ENCODE peak calls at places on chromosomes 6 and 20, in nine cellular contexts. X, L, A, M, B, W, R, E and O are unnamed samples. For H3K36me3 and H3K4me1, the result is how much of the 10 kb centered on the place peaks cover.

GRCh38 chr20:16385462-16385861 is 187.8 kb downstream of the KIF16B start:
- DNase-seq in A (no peak), R (no peak), L (no peak), E (peak), X (no peak), M (no peak), W (no peak), B (no peak), O (no peak)

GRCh38 chr6:143773503-143773902 is 69.6 kb upstream of the LTV1 start:
- DNase-seq in R (no peak), X (no peak), M (no peak), B (no peak), E (no peak), A (no peak), L (no peak), W (no peak), O (no peak)

GRCh38 chr6:56551409-56552120 is 91.1 kb downstream of the DST start:
- DNase-seq in W (no peak), R (no peak), M (no peak), X (no peak), B (no peak), L (no peak), A (no peak), E (no peak), O (no peak)

GRCh38 chr6:63272397-63272796 is 47.4 kb downstream of the LGSN start:
- DNase-seq in W (no peak), M (peak), E (peak), L (no peak), A (peak), X (peak), B (no peak), R (no peak), O (no peak)

GRCh38 chr6:11236351-11236750 is 3.9 kb upstream of the NEDD9 start:
- DNase-seq in M (no peak), W (no peak), A (no peak), L (no peak), X (no peak), R (no peak), E (peak), B (no peak), O (no peak)

GRCh38 chr6:70221025-70221714 is 81.7 kb downstream of the COL9A1 start:
- DNase-seq in E (peak), R (no peak), W (peak), M (peak), L (no peak), X (peak), A (peak), B (no peak), O (peak)

GRCh38 chr6:121436172-121436965 is 923 bp downstream of the GJA1 start:
- DNase-seq in L (no peak), B (no peak), E (peak), M (peak), W (no peak), X (no peak), A (no peak), R (no peak), O (no peak)

GRCh38 chr6:157994126-157994795 is 12.6 kb downstream of the SYNJ2 start:
- DNase-seq in M (no peak), L (no peak), A (no peak), E (no peak), X (no peak), W (no peak), R (no peak), B (no peak), O (no peak)

GRCh38 chr6:33740204-33740608 is 6.5 kb downstream of the IP6K3 start:
- DNase-seq in B (no peak), E (no peak), A (no peak), L (no peak), X (no peak), R (no peak), M (no peak), W (no peak), O (no peak)

GRCh38 chr20:57558614-57559285 is 2.2 kb upstream of the PCK1 start:
- DNase-seq in M (no peak), B (no peak), E (no peak), W (no peak), L (no peak), X (no peak), A (no peak), R (peak), O (no peak)

GRCh38 chr6:35725081-35725708 is 11.6 kb upstream of the ARMC12 start:
- DNase-seq in A (no peak), M (no peak), B (no peak), X (peak), E (no peak), R (peak), W (no peak), L (no peak), O (no peak)

GRCh38 chr6:44161997-44162338 is 3.3 kb downstream of the CAPN11 start:
- DNase-seq in X (no peak), M (no peak), B (no peak), E (no peak), R (no peak), L (no peak), W (no peak), A (peak), O (no peak)

GRCh38 chr6:134937426-134937825 is 12.5 kb downstream of the ALDH8A1 start:
- DNase-seq in R (no peak), W (no peak), L (no peak), B (no peak), A (peak), E (no peak), M (no peak), X (peak), O (no peak)

GRCh38 chr6:40923860-40924259 is 115.2 kb downstream of the UNC5CL start:
- DNase-seq in B (no peak), E (no peak), R (no peak), W (no peak), A (no peak), M (no peak), L (no peak), X (no peak), O (no peak)
- H3K4me3 ChIP-seq in B (no peak), E (no peak), R (no peak), W (no peak), A (no peak), M (no peak), L (no peak), X (no peak), O (no peak)

GRCh38 chr20:25509084-25509483 is 76.2 kb downstream of the NINL start:
- DNase-seq in B (no peak), E (no peak), X (no peak), R (no peak), M (no peak), L (no peak), W (no peak), A (no peak), O (no peak)

GRCh38 chr20:25510721-25511120 is 74.6 kb downstream of the NINL start:
- DNase-seq in B (no peak), R (no peak), M (no peak), X (no peak), E (no peak), W (no peak), A (no peak), L (no peak), O (no peak)

GRCh38 chr20:25510202-25510601 is 75.1 kb downstream of the NINL start:
- DNase-seq in X (no peak), E (no peak), L (no peak), R (no peak), M (no peak), W (no peak), A (no peak), B (no peak), O (no peak)

GRCh38 chr20:25507385-25508082 is 77.8 kb downstream of the NINL start:
- DNase-seq in B (no peak), L (no peak), W (no peak), M (no peak), R (no peak), A (no peak), E (no peak), X (no peak), O (no peak)

DNA sequence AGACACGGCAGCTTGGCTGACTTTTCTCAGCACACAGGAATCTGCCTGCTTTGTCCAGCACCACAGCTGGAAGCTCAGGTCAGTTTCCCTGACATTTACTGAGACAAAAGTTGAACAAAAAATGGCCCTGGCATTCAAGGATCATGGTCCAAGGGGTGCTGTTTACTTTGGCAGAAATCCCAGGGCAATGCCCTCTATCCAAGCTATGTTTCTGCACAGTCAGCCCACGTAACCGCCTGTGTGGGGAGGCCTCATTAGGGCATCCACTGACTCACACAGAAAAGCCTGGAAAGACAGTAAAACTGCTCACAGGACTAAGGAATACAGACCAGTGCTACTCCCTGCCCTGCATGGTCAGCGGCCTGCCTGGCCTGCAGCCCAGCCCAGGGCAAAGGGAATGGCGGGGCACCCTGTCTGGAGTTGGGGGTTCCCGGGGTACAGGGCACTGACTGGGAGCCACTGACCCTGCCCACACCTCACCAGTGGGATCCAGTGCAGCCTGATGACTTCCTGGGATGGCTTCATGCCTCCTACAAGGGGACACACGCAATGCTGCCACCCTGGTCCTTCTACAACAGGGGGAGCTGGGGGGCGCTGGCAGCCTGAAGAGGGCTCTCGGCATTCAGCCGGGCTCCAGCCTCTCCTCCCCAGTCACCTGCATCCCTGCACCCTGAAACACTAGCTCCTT is 77.1 kb downstream of the NINL start:
- DNase-seq in B (peak), X (no peak), R (no peak), A (peak), M (no peak), E (no peak), L (peak), W (peak), O (no peak)
- H3K36me3 ChIP-seq in B (half or more), X (under half), R (under half), A (half or more), M (under half), E (under half), L (under half), W (under half), O (under half)

GRCh38 chr6:6695711-6696048 is 107.2 kb downstream of the LY86 start:
- DNase-seq in M (no peak), B (no peak), R (no peak), E (no peak), A (no peak), X (no peak), L (no peak), W (no peak), O (no peak)
- H3K4me1 ChIP-seq in M (under half), B (under half), R (half or more), E (under half), A (under half), X (under half), L (under half), W (under half), O (under half)

DNA sequence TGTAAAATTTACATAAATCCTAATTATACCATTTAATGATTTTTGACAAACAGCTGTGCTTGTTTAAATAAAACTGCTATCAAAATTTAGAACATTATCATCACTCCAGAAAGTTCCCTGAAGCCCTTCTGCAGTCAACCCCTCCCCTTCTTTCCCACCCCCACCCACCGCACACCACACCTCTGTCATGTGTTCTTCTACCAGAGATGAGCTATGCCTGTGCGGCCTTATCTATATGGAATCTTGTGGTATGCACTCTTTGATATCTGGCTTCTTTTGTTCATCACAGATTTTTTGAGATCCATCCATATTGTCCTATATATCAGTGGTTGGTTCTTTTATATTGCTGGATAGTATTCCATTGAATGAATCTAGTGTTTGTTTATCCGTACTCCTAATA is 7.2 kb downstream of the MYLIP start:
- DNase-seq in B (no peak), L (no peak), X (no peak), M (no peak), A (no peak), W (no peak), R (no peak), E (no peak), O (no peak)
- H3K4me3 ChIP-seq in B (no peak), L (no peak), X (no peak), M (no peak), A (no peak), W (no peak), R (no peak), E (no peak), O (no peak)

GRCh38 chr20:36538026-36538764 is 3.1 kb upstream of the MYL9 start:
- DNase-seq in L (no peak), R (no peak), E (no peak), X (no peak), M (no peak), A (peak), W (no peak), B (no peak), O (no peak)
- H3K36me3 ChIP-seq in L (under half), R (under half), E (under half), X (under half), M (under half), A (under half), W (under half), B (under half), O (under half)

DNA sequence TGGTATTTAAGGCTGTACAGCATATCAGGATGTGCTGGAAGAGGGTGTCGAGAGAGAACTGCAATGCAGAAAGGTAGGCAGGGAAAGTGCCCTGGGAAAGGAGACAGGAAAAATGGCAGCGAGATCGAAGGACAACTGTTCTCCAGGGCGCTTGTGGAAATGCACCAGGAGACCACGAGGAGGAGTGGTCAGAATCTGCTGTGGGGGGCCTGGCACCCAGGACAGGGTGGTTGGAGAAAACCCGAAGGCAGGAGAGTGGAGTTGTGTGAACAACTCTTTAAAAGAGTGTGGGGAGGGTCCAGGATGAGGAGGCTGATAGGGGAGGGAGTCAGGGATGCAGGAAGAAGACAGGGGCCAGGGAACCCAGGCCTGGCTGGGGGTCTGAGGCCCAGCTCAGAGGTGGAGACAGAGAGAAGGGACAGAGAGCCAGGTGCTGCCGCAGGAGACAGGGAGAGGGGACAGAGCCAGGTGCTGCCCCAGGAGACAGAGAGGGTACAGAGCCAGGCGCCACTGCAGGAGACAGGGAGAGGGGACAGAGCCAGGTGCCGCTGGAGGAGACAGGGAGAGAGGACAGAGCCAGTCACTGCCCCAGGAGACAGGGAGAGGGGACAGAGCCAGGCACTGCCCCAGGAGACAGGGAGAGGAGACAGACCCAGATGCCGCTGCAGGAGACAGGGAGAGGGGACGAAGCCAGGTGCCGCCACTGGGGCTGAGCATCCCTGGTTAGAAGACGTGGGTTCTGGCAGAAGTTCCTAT is 9.3 kb downstream of the SLC22A1 start:
- DNase-seq in A (no peak), X (no peak), M (no peak), E (no peak), W (no peak), R (no peak), B (no peak), L (no peak), O (no peak)
- H3K4me1 ChIP-seq in A (under half), X (under half), M (under half), E (under half), W (under half), R (under half), B (under half), L (under half), O (under half)

DNA sequence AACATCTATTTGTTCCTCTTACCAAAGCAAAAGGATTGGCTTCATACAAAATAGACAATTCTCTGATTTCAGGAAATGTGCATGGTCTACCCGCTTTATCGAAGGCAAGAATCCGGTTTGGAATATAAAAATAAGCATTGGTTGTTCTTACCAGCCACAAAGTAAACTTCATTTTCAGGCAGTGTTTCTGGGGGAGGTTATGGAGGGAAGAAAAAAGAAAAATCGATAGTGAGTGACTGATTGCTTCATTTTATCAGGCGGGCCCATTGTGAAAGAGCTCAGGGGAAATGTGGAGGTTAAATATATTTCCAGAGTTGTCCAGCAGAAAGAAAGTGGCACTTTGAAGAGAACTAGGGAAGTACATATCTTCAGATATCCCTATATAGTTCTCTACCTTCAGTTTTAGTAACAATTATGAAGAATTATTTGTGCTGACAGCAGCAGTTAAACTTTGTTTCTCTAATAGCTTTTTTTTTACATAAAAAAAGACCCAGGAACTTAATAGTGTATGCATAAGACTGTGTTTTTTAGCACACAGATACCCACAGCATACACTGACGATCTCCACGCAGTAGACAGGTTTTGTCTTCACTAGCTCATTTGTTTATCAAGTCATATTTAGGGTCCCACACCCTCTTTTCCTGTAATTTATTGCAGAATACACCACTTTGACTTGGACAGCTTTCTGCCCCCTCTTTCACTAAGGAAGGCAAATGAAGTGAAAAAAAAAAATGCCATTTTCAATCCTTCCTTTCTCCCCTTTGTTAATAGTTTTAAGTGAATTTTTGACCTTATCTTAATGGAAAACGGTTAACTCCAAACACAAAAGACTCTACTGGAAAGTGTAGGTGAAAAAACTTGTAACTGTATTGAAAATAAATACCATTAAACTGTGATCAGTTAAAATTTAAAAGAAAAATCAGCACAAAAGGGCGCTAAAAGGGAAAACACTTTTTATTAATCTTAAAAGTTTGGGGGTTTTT is 2.9 kb downstream of the POU3F2 start:
- DNase-seq in B (no peak), W (no peak), E (no peak), M (no peak), L (no peak), A (no peak), X (no peak), R (no peak), O (no peak)
- H3K4me3 ChIP-seq in B (no peak), W (no peak), E (no peak), M (peak), L (no peak), A (no peak), X (no peak), R (no peak), O (no peak)

GRCh38 chr20:46484954-46485353 is 28.4 kb downstream of the ZNF334 start:
- DNase-seq in X (peak), B (no peak), W (no peak), A (no peak), L (no peak), R (no peak), M (peak), E (no peak), O (no peak)

GRCh38 chr20:46483879-46484278 is 29.5 kb downstream of the ZNF334 start:
- DNase-seq in X (no peak), A (no peak), M (no peak), B (no peak), R (no peak), W (no peak), L (no peak), E (no peak), O (no peak)

GRCh38 chr20:46485431-46485830 is 27.9 kb downstream of the ZNF334 start:
- DNase-seq in R (no peak), E (no peak), X (peak), M (peak), W (no peak), A (no peak), B (no peak), L (no peak), O (no peak)

GRCh38 chr20:46487628-46488027 is 25.7 kb downstream of the ZNF334 start:
- DNase-seq in E (no peak), X (no peak), B (no peak), W (no peak), A (no peak), L (no peak), M (no peak), R (no peak), O (no peak)

DNA sequence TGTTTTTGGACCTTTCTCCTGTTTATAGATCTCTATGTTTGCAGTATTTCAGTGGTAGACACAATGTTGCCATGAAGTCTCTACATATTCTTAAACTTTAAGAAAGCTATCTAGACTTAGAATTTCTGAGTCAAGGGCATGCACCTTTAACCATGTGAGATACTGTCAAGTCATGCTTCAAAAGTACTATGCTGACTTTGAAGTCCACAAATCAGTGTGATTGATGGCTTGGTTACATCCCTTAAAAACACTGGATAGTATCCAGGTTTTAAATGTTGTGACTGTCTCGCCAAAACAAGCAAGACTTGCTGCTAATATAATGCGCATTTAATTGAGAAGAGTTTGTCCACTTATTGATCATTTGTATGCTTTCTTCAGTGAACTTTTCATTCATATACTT is 30.5 kb downstream of the ZNF334 start:
- DNase-seq in M (no peak), L (no peak), B (no peak), R (no peak), W (no peak), E (no peak), A (no peak), X (no peak), O (no peak)
- H3K36me3 ChIP-seq in M (under half), L (under half), B (under half), R (under half), W (under half), E (under half), A (under half), X (under half), O (under half)